ENCODE peak calls at places on chromosome 9, in four cellular contexts. P, V, D and R are unnamed samples.

GRCh38 chr9:136975624-136976023 is 1.7 kb upstream of the PTGDS start:
- DNase-seq in D (no peak), V (no peak), P (no peak), R (no peak)

GRCh38 chr9:100474082-100474949 is 1.4 kb downstream of the TMEFF1 start:
- DNase-seq in D (no peak), P (no peak), V (peak; percentile 9), R (no peak)

GRCh38 chr9:37984672-37985611 is 81.0 kb upstream of the SLC25A51 start:
- DNase-seq in P (no peak), V (no peak), D (peak; percentile 38), R (peak; percentile 23)

GRCh38 chr9:26975728-26976707 is 19.8 kb downstream of the IFT74 start:
- DNase-seq in P (no peak), V (peak; percentile 22), D (no peak), R (peak; percentile 47)

GRCh38 chr9:103364753-103365152 is 369.6 kb downstream of the CYLC2 start:
- DNase-seq in V (peak; percentile 94), P (no peak), D (peak; percentile 90), R (peak; percentile 18)

GRCh38 chr9:32571969-32572899 is 725 bp downstream of the NDUFB6 start:
- DNase-seq in D (peak; percentile 70), V (peak; percentile 76), P (no peak), R (peak; percentile 70)

GRCh38 chr9:129561594-129562281 is 59.2 kb downstream of the C9orf50 start:
- DNase-seq in P (no peak), V (no peak), D (peak; percentile 32), R (no peak)

GRCh38 chr9:79501546-79501945 is 70.2 kb upstream of the TLE4 start:
- DNase-seq in V (no peak), P (no peak), D (no peak), R (no peak)

GRCh38 chr9:113395000-113395861 is 5.9 kb downstream of the ALAD start:
- DNase-seq in D (no peak), V (no peak), P (no peak), R (no peak)

GRCh38 chr9:110337727-110338522 is at the start of gene TXNDC8:
- DNase-seq in D (no peak), V (no peak), P (no peak), R (no peak)

GRCh38 chr9:128920381-128921058 is at the start of gene PHYHD1:
- DNase-seq in D (no peak), V (no peak), P (peak; percentile 54), R (peak; percentile 70)

GRCh38 chr9:33081128-33081851 is 4.8 kb upstream of the SMU1 start:
- DNase-seq in D (peak; percentile 92), P (no peak), V (peak; percentile 79), R (peak; percentile 80)

GRCh38 chr9:85533538-85533937 is 208.2 kb downstream of the AGTPBP1 start:
- DNase-seq in D (no peak), P (no peak), V (no peak), R (no peak)

GRCh38 chr9:69976165-69976564 is 67.5 kb upstream of the MAMDC2 start:
- DNase-seq in P (no peak), D (peak; percentile 69), V (peak; percentile 83), R (peak; percentile 56)

GRCh38 chr9:94717656-94718225 is 8.8 kb upstream of the AOPEP start:
- DNase-seq in P (no peak), D (no peak), V (peak; percentile 71), R (peak; percentile 81)

GRCh38 chr9:27124151-27124550 is 15.1 kb downstream of the TEK start:
- DNase-seq in P (no peak), D (no peak), V (no peak), R (peak; percentile 65)

GRCh38 chr9:113963914-113964739 is 88.0 kb downstream of the ZNF618 start:
- DNase-seq in V (no peak), D (no peak), P (no peak), R (no peak)

GRCh38 chr9:86751207-86751606 is 196.1 kb downstream of the GAS1 start:
- DNase-seq in D (peak; percentile 70), P (no peak), V (no peak), R (no peak)